ENCODE peak calls at places on chromosomes 6 and 20, in six cellular contexts. A is heart right ventricle; R is tibial nerve; E is vagina; G is adrenal gland; D is CD8-positive, alpha-beta memory T cell. J is an unnamed sample.

GRCh38 chr6:37354526-37355384 is 972 bp downstream of the RNF8 start:
- DNase-seq in A (no peak), R (no peak), E (no peak), G (peak; percentile 23), D (no peak), J (peak; percentile 36)

GRCh38 chr20:53284141-53285055 is 309.2 kb downstream of the ZNF217 start:
- DNase-seq in A (no peak), R (no peak), E (no peak), G (no peak), D (no peak), J (no peak)

GRCh38 chr20:17833036-17833674 is 133.4 kb downstream of the BANF2 start:
- DNase-seq in A (no peak), R (no peak), E (no peak), G (no peak), D (no peak), J (peak; percentile 62)

GRCh38 chr6:3825851-3826581 is 23.2 kb upstream of the FAM50B start:
- DNase-seq in A (peak; percentile 87), R (peak; percentile 79), E (no peak), G (peak; percentile 93), D (no peak), J (no peak)

GRCh38 chr20:62425281-62426058 is 1.9 kb downstream of the RBBP8NL start:
- DNase-seq in A (no peak), R (no peak), E (no peak), G (no peak), D (no peak), J (no peak)

GRCh38 chr20:44050925-44051660 is 135.9 kb downstream of the JPH2 start:
- DNase-seq in A (no peak), R (no peak), E (peak; percentile 87), G (no peak), D (no peak), J (no peak)

GRCh38 chr6:97052152-97052787 is 127.7 kb downstream of the KLHL32 start:
- DNase-seq in A (no peak), R (no peak), E (no peak), G (no peak), D (no peak), J (no peak)

GRCh38 chr6:46392294-46392693 is 99.0 kb downstream of the RCAN2 start:
- DNase-seq in A (no peak), R (no peak), E (no peak), G (no peak), D (no peak), J (no peak)

GRCh38 chr20:46928580-46929132 is 34.0 kb downstream of the EYA2 start:
- DNase-seq in A (no peak), R (peak; percentile 61), E (no peak), G (no peak), D (no peak), J (no peak)

GRCh38 chr6:70843328-70843918 is 113.4 kb downstream of the B3GAT2 start:
- DNase-seq in A (no peak), R (no peak), E (no peak), G (no peak), D (no peak), J (no peak)

GRCh38 chr6:28258877-28259777 is at the start of gene NKAPL:
- DNase-seq in A (peak; percentile 86), R (peak; percentile 43), E (no peak), G (peak; percentile 75), D (peak; percentile 31), J (no peak)

GRCh38 chr20:21562656-21563055 is 48.8 kb upstream of the NKX2-2 start:
- DNase-seq in A (no peak), R (no peak), E (no peak), G (no peak), D (no peak), J (no peak)

GRCh38 chr20:21559305-21559704 is 45.4 kb upstream of the NKX2-2 start:
- DNase-seq in A (no peak), R (no peak), E (no peak), G (no peak), D (no peak), J (no peak)

GRCh38 chr20:21569586-21569985 is 55.7 kb upstream of the NKX2-2 start:
- DNase-seq in A (no peak), R (no peak), E (no peak), G (no peak), D (no peak), J (no peak)

DNA sequence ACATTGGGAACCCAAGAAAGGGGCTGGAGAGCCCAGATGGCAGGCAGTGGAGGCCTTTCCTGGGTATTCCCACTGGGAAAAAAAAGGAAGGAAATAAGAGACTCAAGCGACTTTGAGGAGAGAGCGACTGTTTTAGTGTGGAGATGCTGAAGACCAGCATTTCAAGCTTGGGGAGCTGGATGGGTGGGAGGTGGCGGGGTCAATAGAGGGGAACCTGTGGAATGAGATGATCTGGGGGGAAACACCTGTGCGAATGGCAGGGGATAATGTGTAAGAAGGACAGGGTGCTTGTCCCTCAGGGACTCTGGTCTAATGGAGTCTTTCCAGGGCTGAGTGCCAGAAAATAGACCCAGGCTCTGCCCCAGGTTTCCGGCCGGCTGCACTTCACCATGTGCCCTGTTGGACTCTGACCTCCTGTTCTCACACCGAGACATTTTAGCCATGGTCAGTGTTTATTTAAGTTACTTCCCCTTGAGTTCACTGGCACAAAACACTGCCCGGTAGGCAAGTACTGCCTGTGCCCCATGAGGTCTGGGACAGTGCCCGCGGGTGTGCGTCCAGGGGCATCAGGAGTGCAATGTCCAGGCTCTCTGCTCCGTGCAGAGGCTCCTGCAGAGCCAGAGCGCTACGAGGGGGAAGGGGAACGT is 50.4 kb upstream of the NKX2-2 start:
- DNase-seq in A (no peak), R (no peak), E (no peak), G (no peak), D (no peak), J (no peak)
- H3K4me3 ChIP-seq in A (no peak overlapping the region), R (no peak overlapping the region), E (no peak overlapping the region), G (no peak overlapping the region), D (no peak overlapping the region), J (no peak overlapping the region)

GRCh38 chr20:50252715-50253500 is 62.3 kb downstream of the CEBPB start:
- DNase-seq in A (no peak), R (no peak), E (no peak), G (no peak), D (no peak), J (no peak)
- H3K27ac ChIP-seq in A (no peak overlapping the region), R (no peak overlapping the region), E (no peak overlapping the region), G (no peak overlapping the region), D (no peak overlapping the region), J (no peak overlapping the region)

DNA sequence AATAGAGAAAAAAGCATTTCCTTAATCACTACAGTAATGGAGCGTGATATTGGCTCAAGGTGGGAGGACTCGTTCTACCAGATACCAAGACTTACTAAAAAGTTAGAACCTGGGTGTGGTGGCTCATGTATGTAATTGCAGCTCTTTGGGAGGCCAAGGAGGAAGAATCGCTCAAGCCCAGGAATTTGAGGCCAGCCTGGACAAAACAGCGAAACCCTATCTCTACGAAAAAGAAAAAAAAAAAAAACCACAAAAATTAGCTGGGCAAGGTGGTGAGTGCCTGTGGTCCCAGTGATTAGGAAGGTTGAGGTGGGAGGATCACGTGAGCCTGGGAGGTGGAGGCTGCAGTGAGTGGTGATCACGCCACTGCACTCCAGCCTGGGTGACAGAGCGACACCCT is 24.0 kb upstream of the ATRN start:
- DNase-seq in A (no peak), R (no peak), E (no peak), G (no peak), D (no peak), J (no peak)
- H3K9me3 ChIP-seq in A (no peaks in the 10 kb centered on the region), R (no peaks in the 10 kb centered on the region), E (no peaks in the 10 kb centered on the region), G (no peaks in the 10 kb centered on the region), D (no peaks in the 10 kb centered on the region), J (no peaks in the 10 kb centered on the region)

GRCh38 chr6:25415701-25416100 is 136.5 kb downstream of the CARMIL1 start:
- DNase-seq in A (no peak), R (no peak), E (no peak), G (no peak), D (no peak), J (no peak)

GRCh38 chr6:25414755-25415154 is 135.6 kb downstream of the CARMIL1 start:
- DNase-seq in A (no peak), R (no peak), E (no peak), G (no peak), D (no peak), J (no peak)

GRCh38 chr6:25413506-25413905 is 134.3 kb downstream of the CARMIL1 start:
- DNase-seq in A (peak; percentile 16), R (no peak), E (no peak), G (no peak), D (no peak), J (peak; percentile 57)

GRCh38 chr6:25414168-25414567 is 135.0 kb downstream of the CARMIL1 start:
- DNase-seq in A (no peak), R (no peak), E (no peak), G (no peak), D (no peak), J (no peak)

GRCh38 chr6:25415274-25415673 is 136.1 kb downstream of the CARMIL1 start:
- DNase-seq in A (no peak), R (no peak), E (no peak), G (no peak), D (no peak), J (no peak)
- H3K4me3 ChIP-seq in A (no peak overlapping the region), R (no peak overlapping the region), E (no peak overlapping the region), G (no peak overlapping the region), D (no peak overlapping the region), J (no peak overlapping the region)

J was measured in cardiac muscle cell.